ENCODE peak calls at places on chromosome 7, in seven cellular contexts. R is activated CD8-positive, alpha-beta memory T cell treated with anti-CD3 and anti-CD28 coated beads, Interleukin-2, amount 50 U/mL, for 48 hours; H is T-helper 2 cell; L is heart left ventricle; C is activated CD4-positive, CD25-positive, alpha-beta regulatory T cell; Z is iPS-NIHi11; M is RWPE1. E is an unnamed sample.

GRCh38 chr7:85067371-85067770 is 119.5 kb downstream of the SEMA3D start:
- DNase-seq in Z (no peak), H (no peak), L (no peak), M (no peak), R (no peak), C (no peak), E (no peak)

GRCh38 chr7:35801392-35802101 is 690 bp downstream of the SEPTIN7 start:
- DNase-seq in C (peak; percentile 71), L (peak; percentile 74), H (peak; percentile 53), M (peak; percentile 58), R (peak; percentile 87), Z (peak; percentile 61), E (peak; percentile 79)

GRCh38 chr7:2596636-2597635 is 34.9 kb upstream of the TTYH3 start:
- DNase-seq in M (no peak), R (no peak), Z (no peak), C (no peak), H (no peak), L (no peak), E (no peak)

GRCh38 chr7:7002416-7003062 is 176.5 kb upstream of the CCZ1B start:
- DNase-seq in H (no peak), R (no peak), Z (no peak), L (no peak), M (no peak), C (no peak), E (no peak)

GRCh38 chr7:74498354-74498753 is 44.6 kb downstream of the GTF2IRD1 start:
- DNase-seq in H (no peak), R (no peak), M (no peak), C (no peak), L (no peak), Z (no peak), E (no peak)

GRCh38 chr7:18901881-18902280 is 215.6 kb downstream of the TWIST1 start:
- DNase-seq in H (no peak), C (no peak), R (no peak), L (no peak), Z (no peak), M (no peak), E (no peak)

GRCh38 chr7:29426587-29426986 is 137.0 kb upstream of the PRR15 start:
- DNase-seq in C (no peak), H (no peak), R (no peak), Z (no peak), M (no peak), L (no peak), E (no peak)

GRCh38 chr7:38178695-38179344 is 775 bp downstream of the STARD3NL start:
- DNase-seq in C (no peak), Z (no peak), R (no peak), M (no peak), H (no peak), L (no peak), E (no peak)